ENCODE peak calls at places on chromosomes 6 and 20, in four cellular contexts. L is brain microvascular endothelial cell, Z is psoas muscle, J is A549. M is an unnamed sample.

GRCh38 chr6:155132617-155133016 is 131.2 kb upstream of the CLDN20 start:
- DNase-seq in L (no peak), Z (no peak), J (no peak), M (no peak)

GRCh38 chr6:130394238-130394637 is 28.4 kb downstream of the TMEM200A start:
- DNase-seq in L (no peak), Z (no peak), J (no peak), M (no peak)

GRCh38 chr6:14366880-14367279 is 249.3 kb downstream of the CD83 start:
- DNase-seq in L (no peak), Z (no peak), J (no peak), M (no peak)

GRCh38 chr20:50191566-50192363 is 1.1 kb downstream of the CEBPB start:
- DNase-seq in L (no peak), Z (peak; percentile 76), J (no peak), M (no peak)

GRCh38 chr6:143647712-143648111 is 30.1 kb upstream of the PHACTR2 start:
- DNase-seq in L (no peak), Z (no peak), J (no peak), M (no peak)

GRCh38 chr6:82085701-82086100 is 161.8 kb downstream of the IBTK start:
- DNase-seq in L (no peak), Z (no peak), J (no peak), M (no peak)

GRCh38 chr6:151451417-151451949 is 443 bp downstream of the RMND1 start:
- DNase-seq in L (no peak), Z (no peak), J (no peak), M (no peak)

GRCh38 chr6:166330612-166331011 is 11.7 kb downstream of the SFT2D1 start:
- DNase-seq in L (peak; percentile 39), Z (peak; percentile 68), J (peak; percentile 12), M (no peak)

GRCh38 chr20:23151885-23152284 is 65.8 kb upstream of the CD93 start:
- DNase-seq in L (no peak), Z (peak; percentile 62), J (no peak), M (no peak)

GRCh38 chr20:16292227-16292626 is 281.0 kb downstream of the KIF16B start:
- DNase-seq in L (no peak), Z (no peak), J (no peak), M (no peak)

GRCh38 chr20:38426006-38426405 is 9.1 kb downstream of the SNHG17 start:
- DNase-seq in L (peak; percentile 87), Z (no peak), J (peak; percentile 76), M (peak; percentile 71)

GRCh38 chr20:49724637-49725606 is 11.2 kb upstream of the B4GALT5 start:
- DNase-seq in L (no peak), Z (peak; percentile 69), J (no peak), M (peak; percentile 44)

GRCh38 chr6:3334579-3334978 is 75.8 kb downstream of the PSMG4 start:
- DNase-seq in L (no peak), Z (no peak), J (no peak), M (no peak)

GRCh38 chr20:24694727-24695528 is 225.5 kb downstream of the SYNDIG1 start:
- DNase-seq in L (no peak), Z (no peak), J (no peak), M (no peak)

GRCh38 chr20:57408131-57408530 is 16.9 kb downstream of the RBM38 start:
- DNase-seq in L (no peak), Z (peak; percentile 53), J (no peak), M (no peak)

GRCh38 chr6:129105035-129105434 is 222.1 kb downstream of the LAMA2 start:
- DNase-seq in L (no peak), Z (no peak), J (no peak), M (peak; percentile 19)

GRCh38 chr6:128456510-128457244 is 63.7 kb downstream of the PTPRK start:
- DNase-seq in L (no peak), Z (no peak), J (no peak), M (no peak)

GRCh38 chr6:21051777-21052176 is 517.5 kb downstream of the CDKAL1 start:
- DNase-seq in L (no peak), Z (no peak), J (no peak), M (no peak)

GRCh38 chr6:96909826-96910225 is 12.1 kb upstream of the NDUFAF4 start:
- DNase-seq in L (no peak), Z (no peak), J (no peak), M (no peak)

GRCh38 chr6:134740473-134741192 is 209.3 kb downstream of the ALDH8A1 start:
- DNase-seq in L (peak; percentile 76), Z (no peak), J (no peak), M (peak; percentile 35)

GRCh38 chr6:149500085-149500484 is 15.3 kb upstream of the ZC3H12D start:
- DNase-seq in L (no peak), Z (no peak), J (no peak), M (no peak)

GRCh38 chr20:15703171-15703911 is 869.9 kb downstream of the KIF16B start:
- DNase-seq in L (peak; percentile 89), Z (no peak), J (peak; percentile 36), M (peak; percentile 34)

GRCh38 chr6:44082872-44083321 is 44.4 kb downstream of the MRPL14 start:
- DNase-seq in L (no peak), Z (no peak), J (no peak), M (no peak)

GRCh38 chr6:22558288-22558882 is 11.0 kb upstream of the HDGFL1 start:
- DNase-seq in L (no peak), Z (no peak), J (no peak), M (no peak)

GRCh38 chr20:51616060-51616459 is 73.5 kb upstream of the NFATC2 start:
- DNase-seq in L (no peak), Z (no peak), J (peak; percentile 28), M (no peak)

DNA sequence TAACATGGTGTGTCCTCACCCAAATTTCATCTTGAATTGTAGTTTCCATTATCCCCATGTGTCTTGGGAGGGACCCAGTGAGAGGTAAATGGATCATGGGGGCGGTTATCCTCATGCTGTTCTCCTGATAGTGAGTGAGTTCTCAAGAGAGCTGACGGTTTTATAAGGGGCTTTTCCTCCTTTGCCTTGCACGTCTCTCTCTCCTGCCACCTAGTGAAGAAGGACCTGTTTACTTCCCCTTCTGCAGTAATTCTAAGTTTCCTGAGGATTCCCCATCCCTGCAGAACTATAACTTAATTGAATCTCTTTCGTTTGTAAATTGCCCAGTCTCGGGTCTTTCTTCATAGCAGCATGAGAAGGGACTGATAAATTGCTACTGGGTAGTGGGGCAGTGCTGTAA is 789.3 kb downstream of the FRK start:
- DNase-seq in L (no peak), Z (no peak), J (no peak), M (no peak)
- TF ChIP-seq CTCF in L (no peak), Z (no peak), J (no peak), M (no peak)

DNA sequence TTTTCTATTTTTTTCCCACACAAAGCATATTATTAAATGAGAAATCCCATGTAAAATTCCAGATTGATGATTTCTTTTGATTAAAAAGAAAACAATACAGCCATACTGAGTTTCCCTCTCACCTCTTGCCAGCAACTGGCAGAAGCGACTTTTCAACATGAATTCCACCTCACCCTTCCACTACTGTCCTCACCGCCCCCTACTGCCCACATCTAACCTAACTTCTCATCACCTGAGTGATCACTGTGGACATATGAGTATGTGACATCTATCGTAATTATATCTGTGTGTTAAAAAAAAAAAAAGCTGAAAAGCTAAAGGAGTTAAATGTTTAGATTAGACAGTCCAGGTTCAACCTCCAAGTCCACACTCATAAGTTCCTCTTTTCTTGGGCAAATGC is 528.6 kb downstream of the PRKN start:
- DNase-seq in L (no peak), Z (no peak), J (no peak), M (no peak)
- TF ChIP-seq CTCF in L (peak; percentile 21), Z (no peak), J (no peak), M (no peak)

DNA sequence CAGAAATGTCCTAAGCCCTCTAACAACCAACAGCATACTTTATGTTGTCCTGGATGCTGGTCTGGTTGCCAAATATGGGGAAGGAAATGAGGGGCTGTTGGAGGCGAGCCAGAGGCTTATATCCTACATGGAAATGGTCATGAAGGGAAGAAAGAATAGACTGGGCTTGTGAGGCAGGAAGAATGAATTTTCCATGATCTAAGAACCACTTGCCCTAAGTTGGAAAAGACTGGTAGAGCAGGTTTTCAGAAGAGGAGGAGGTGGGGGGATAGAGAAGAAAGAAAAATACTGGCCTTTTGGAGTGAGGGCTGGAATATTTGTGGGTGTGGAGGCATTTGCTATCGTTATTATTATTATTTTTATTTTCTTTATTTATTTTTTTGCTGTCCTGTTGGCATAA is 237.2 kb downstream of the SMOC2 start:
- DNase-seq in L (no peak), Z (no peak), J (no peak), M (no peak)
- TF ChIP-seq CTCF in L (no peak), Z (no peak), J (no peak), M (no peak)

DNA sequence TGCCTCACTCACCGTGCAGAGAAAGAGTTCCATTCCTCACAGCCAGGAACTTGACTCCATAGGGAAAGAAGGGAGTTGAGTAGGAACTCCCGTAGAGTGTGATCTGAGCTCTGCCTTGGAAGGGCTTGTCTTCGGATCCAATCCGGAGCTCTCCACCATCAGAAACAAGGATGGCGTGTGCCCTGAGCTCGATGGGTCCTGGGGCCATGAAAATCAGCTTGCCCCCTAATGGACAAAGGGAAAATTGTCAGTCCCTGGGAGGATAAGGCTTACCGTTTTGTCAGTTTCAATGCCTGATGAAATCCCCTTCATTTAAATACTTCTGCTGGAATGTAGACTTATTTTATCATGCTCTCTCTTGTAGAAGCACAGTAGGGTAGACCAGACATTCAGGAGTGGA is 153.3 kb downstream of the PKHD1 start:
- DNase-seq in L (no peak), Z (no peak), J (peak; percentile 13), M (no peak)
- TF ChIP-seq CTCF in L (peak; percentile 22), Z (no peak), J (no peak), M (no peak)

GRCh38 chr20:4916991-4917881 is 84.1 kb downstream of the SLC23A2 start:
- DNase-seq in L (peak; percentile 4), Z (no peak), J (no peak), M (peak; percentile 35)

GRCh38 chr20:4918473-4918872 is 82.8 kb downstream of the SLC23A2 start:
- DNase-seq in L (no peak), Z (no peak), J (no peak), M (no peak)

GRCh38 chr20:4920655-4921054 is 80.7 kb downstream of the SLC23A2 start:
- DNase-seq in L (no peak), Z (no peak), J (no peak), M (no peak)

GRCh38 chr20:4920131-4920530 is 81.2 kb downstream of the SLC23A2 start:
- DNase-seq in L (no peak), Z (no peak), J (no peak), M (peak; percentile 43)

GRCh38 chr20:4919047-4919704 is 82.1 kb downstream of the SLC23A2 start:
- DNase-seq in L (no peak), Z (no peak), J (no peak), M (no peak)
- TF ChIP-seq CTCF in L (no peak), Z (no peak), J (no peak), M (no peak)

DNA sequence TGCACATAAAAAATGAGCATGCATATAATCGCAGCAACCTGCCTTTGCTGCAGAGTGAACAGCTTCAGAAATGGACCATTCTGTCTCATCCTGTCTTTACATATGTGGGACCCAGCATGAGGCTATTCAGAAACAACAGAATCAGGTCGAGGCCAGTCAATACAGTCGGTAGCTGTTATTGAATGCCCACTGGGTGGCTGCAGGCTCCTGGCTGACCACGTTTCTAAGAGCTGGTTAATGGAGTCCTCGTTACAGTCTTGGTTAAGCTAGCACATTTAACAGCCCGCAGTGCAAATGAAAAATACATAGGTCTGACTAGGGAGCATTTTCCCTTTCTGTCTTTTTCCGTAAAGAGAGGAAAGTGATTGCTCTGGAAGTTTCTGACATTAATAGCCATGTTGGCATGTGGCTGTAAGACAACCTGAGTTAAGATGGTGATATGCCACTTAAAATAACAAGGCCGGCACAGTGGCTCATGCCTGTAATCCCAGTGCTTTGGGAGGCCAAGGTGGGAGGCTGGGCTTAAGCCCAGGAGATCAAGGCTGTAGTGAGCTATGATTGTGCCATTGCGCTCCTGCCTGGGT is 75.0 kb downstream of the SHLD1 start:
- DNase-seq in L (no peak), Z (no peak), J (no peak), M (no peak)
- TF ChIP-seq CTCF in L (peak; percentile 35), Z (peak; percentile 5), J (no peak), M (no peak)

M was measured in astrocyte of the cerebellum.